ENCODE peak calls at places on chromosomes 7 and 10, in four cellular contexts. One of them, this sample, is unnamed. For H3K9me3, the result is how much of the 10 kb centered on the place peaks cover.

GRCh38 chr10:5913736-5914135 is 23.7 kb downstream of the FBH1 start:
- DNase-seq in mammary epithelial cell: no peak
- DNase-seq in body of pancreas: no peak
- DNase-seq in effector memory CD4-positive, alpha-beta T cell: no peak
- DNase-seq in this sample: no peak

GRCh38 chr7:156167987-156168386 is 355.7 kb upstream of the SHH start:
- DNase-seq in mammary epithelial cell: no peak
- DNase-seq in body of pancreas: no peak
- DNase-seq in effector memory CD4-positive, alpha-beta T cell: no peak
- DNase-seq in this sample: no peak

GRCh38 chr10:132652936-132653590 is 115.5 kb downstream of the INPP5A start:
- DNase-seq in mammary epithelial cell: no peak
- DNase-seq in body of pancreas: no peak
- DNase-seq in effector memory CD4-positive, alpha-beta T cell: no peak
- DNase-seq in this sample: no peak

GRCh38 chr10:17838080-17838634 is 29.0 kb downstream of the MRC1 start:
- DNase-seq in mammary epithelial cell: no peak
- DNase-seq in body of pancreas: no peak
- DNase-seq in effector memory CD4-positive, alpha-beta T cell: no peak
- DNase-seq in this sample: peak

GRCh38 chr7:150580995-150581394 is 13.8 kb downstream of the GIMAP4 start:
- DNase-seq in mammary epithelial cell: no peak
- DNase-seq in body of pancreas: no peak
- DNase-seq in effector memory CD4-positive, alpha-beta T cell: no peak
- DNase-seq in this sample: no peak

GRCh38 chr10:13219685-13220670 is 14.2 kb downstream of the UCMA start:
- DNase-seq in mammary epithelial cell: peak
- DNase-seq in body of pancreas: no peak
- DNase-seq in effector memory CD4-positive, alpha-beta T cell: no peak
- DNase-seq in this sample: peak

GRCh38 chr10:77084431-77085144 is 553.0 kb downstream of the KCNMA1 start:
- DNase-seq in mammary epithelial cell: no peak
- DNase-seq in body of pancreas: no peak
- DNase-seq in effector memory CD4-positive, alpha-beta T cell: no peak
- DNase-seq in this sample: no peak

GRCh38 chr10:94012834-94013830 is 19.4 kb downstream of the PLCE1 start:
- DNase-seq in mammary epithelial cell: no peak
- DNase-seq in body of pancreas: no peak
- DNase-seq in effector memory CD4-positive, alpha-beta T cell: no peak
- DNase-seq in this sample: no peak

GRCh38 chr7:95772298-95772770 is at the start of gene DYNC1I1:
- DNase-seq in mammary epithelial cell: peak
- DNase-seq in body of pancreas: peak
- DNase-seq in effector memory CD4-positive, alpha-beta T cell: no peak
- DNase-seq in this sample: peak

GRCh38 chr10:9137368-9137767 is 1082.9 kb downstream of the GATA3 start:
- DNase-seq in mammary epithelial cell: no peak
- DNase-seq in body of pancreas: no peak
- DNase-seq in effector memory CD4-positive, alpha-beta T cell: no peak
- DNase-seq in this sample: no peak

GRCh38 chr10:13371879-13372470 is 23.9 kb upstream of the SEPHS1 start:
- DNase-seq in mammary epithelial cell: peak
- DNase-seq in body of pancreas: peak
- DNase-seq in effector memory CD4-positive, alpha-beta T cell: peak
- DNase-seq in this sample: peak

GRCh38 chr7:132881317-132881716 is 200.6 kb downstream of the CHCHD3 start:
- DNase-seq in mammary epithelial cell: no peak
- DNase-seq in body of pancreas: no peak
- DNase-seq in effector memory CD4-positive, alpha-beta T cell: no peak
- DNase-seq in this sample: no peak

GRCh38 chr7:91940171-91940570 is 491 bp upstream of the AKAP9 start:
- DNase-seq in mammary epithelial cell: no peak
- DNase-seq in body of pancreas: peak
- DNase-seq in effector memory CD4-positive, alpha-beta T cell: peak
- DNase-seq in this sample: peak

GRCh38 chr7:2431260-2431867 is 28.0 kb downstream of the CHST12 start:
- DNase-seq in mammary epithelial cell: no peak
- DNase-seq in body of pancreas: no peak
- DNase-seq in effector memory CD4-positive, alpha-beta T cell: no peak
- DNase-seq in this sample: peak

GRCh38 chr7:70681847-70682350 is 450.0 kb upstream of the GALNT17 start:
- DNase-seq in mammary epithelial cell: no peak
- DNase-seq in body of pancreas: no peak
- DNase-seq in effector memory CD4-positive, alpha-beta T cell: no peak
- DNase-seq in this sample: no peak

GRCh38 chr7:103630318-103630717 is 184.3 kb upstream of the SLC26A5 start:
- DNase-seq in mammary epithelial cell: no peak
- DNase-seq in body of pancreas: no peak
- DNase-seq in effector memory CD4-positive, alpha-beta T cell: no peak
- DNase-seq in this sample: no peak

GRCh38 chr10:67837519-67838314 is at the start of gene DNAJC12:
- DNase-seq in mammary epithelial cell: no peak
- DNase-seq in body of pancreas: no peak
- DNase-seq in effector memory CD4-positive, alpha-beta T cell: no peak
- DNase-seq in this sample: peak

GRCh38 chr10:61337741-61338140 is 115.4 kb downstream of the TMEM26 start:
- DNase-seq in mammary epithelial cell: no peak
- DNase-seq in body of pancreas: no peak
- DNase-seq in effector memory CD4-positive, alpha-beta T cell: no peak
- DNase-seq in this sample: no peak

GRCh38 chr7:953547-954327 is 743 bp downstream of the ADAP1 start:
- DNase-seq in mammary epithelial cell: peak
- DNase-seq in body of pancreas: no peak
- DNase-seq in effector memory CD4-positive, alpha-beta T cell: no peak
- DNase-seq in this sample: peak

GRCh38 chr7:151008511-151009323 is 15.6 kb downstream of the ATG9B start:
- DNase-seq in mammary epithelial cell: no peak
- DNase-seq in body of pancreas: peak
- DNase-seq in effector memory CD4-positive, alpha-beta T cell: peak
- DNase-seq in this sample: peak

GRCh38 chr7:730501-731439 is 3.7 kb upstream of the PRKAR1B start:
- DNase-seq in mammary epithelial cell: no peak
- DNase-seq in body of pancreas: no peak
- DNase-seq in effector memory CD4-positive, alpha-beta T cell: no peak
- DNase-seq in this sample: no peak

GRCh38 chr7:110633313-110633712 is 457.6 kb upstream of the LRRN3 start:
- DNase-seq in mammary epithelial cell: no peak
- DNase-seq in body of pancreas: no peak
- DNase-seq in effector memory CD4-positive, alpha-beta T cell: no peak
- DNase-seq in this sample: no peak

GRCh38 chr10:29119374-29119773 is 169.5 kb upstream of the LYZL1 start:
- DNase-seq in mammary epithelial cell: no peak
- DNase-seq in body of pancreas: peak
- DNase-seq in effector memory CD4-positive, alpha-beta T cell: no peak
- DNase-seq in this sample: no peak

GRCh38 chr10:101139421-101139911 is 8.4 kb downstream of the TLX1 start:
- DNase-seq in mammary epithelial cell: no peak
- DNase-seq in body of pancreas: no peak
- DNase-seq in effector memory CD4-positive, alpha-beta T cell: no peak
- DNase-seq in this sample: peak

GRCh38 chr7:82210422-82211184 is 233.0 kb downstream of the CACNA2D1 start:
- DNase-seq in mammary epithelial cell: peak
- DNase-seq in body of pancreas: no peak
- DNase-seq in effector memory CD4-positive, alpha-beta T cell: no peak
- DNase-seq in this sample: no peak

GRCh38 chr10:124512040-124512428 is 50.4 kb downstream of the LHPP start:
- DNase-seq in mammary epithelial cell: no peak
- DNase-seq in body of pancreas: no peak
- DNase-seq in effector memory CD4-positive, alpha-beta T cell: no peak
- DNase-seq in this sample: no peak

GRCh38 chr10:79444243-79445119 is 943 bp downstream of the ZCCHC24 start:
- DNase-seq in mammary epithelial cell: peak
- DNase-seq in body of pancreas: peak
- DNase-seq in effector memory CD4-positive, alpha-beta T cell: peak
- DNase-seq in this sample: peak

GRCh38 chr7:73742338-73742752 is 3.7 kb upstream of the ABHD11 start:
- DNase-seq in mammary epithelial cell: no peak
- DNase-seq in body of pancreas: peak
- DNase-seq in effector memory CD4-positive, alpha-beta T cell: no peak
- DNase-seq in this sample: no peak

GRCh38 chr10:89160339-89160738 is 46.8 kb downstream of the CH25H start:
- DNase-seq in mammary epithelial cell: no peak
- DNase-seq in body of pancreas: no peak
- DNase-seq in effector memory CD4-positive, alpha-beta T cell: no peak
- DNase-seq in this sample: no peak

GRCh38 chr7:42227523-42227922 is 9.5 kb downstream of the GLI3 start:
- DNase-seq in mammary epithelial cell: peak
- DNase-seq in body of pancreas: no peak
- DNase-seq in effector memory CD4-positive, alpha-beta T cell: no peak
- DNase-seq in this sample: peak

GRCh38 chr10:50431791-50432190 is 180.5 kb upstream of the ASAH2 start:
- DNase-seq in mammary epithelial cell: peak
- DNase-seq in body of pancreas: no peak
- DNase-seq in effector memory CD4-positive, alpha-beta T cell: no peak
- DNase-seq in this sample: no peak

GRCh38 chr7:110186334-110186733 is 904.6 kb upstream of the LRRN3 start:
- DNase-seq in mammary epithelial cell: no peak
- DNase-seq in body of pancreas: no peak
- DNase-seq in effector memory CD4-positive, alpha-beta T cell: no peak
- DNase-seq in this sample: no peak

GRCh38 chr10:3783721-3784432 is 1.1 kb downstream of the KLF6 start:
- DNase-seq in mammary epithelial cell: peak
- DNase-seq in body of pancreas: peak
- DNase-seq in effector memory CD4-positive, alpha-beta T cell: no peak
- DNase-seq in this sample: peak

GRCh38 chr10:19302117-19302516 is 253.5 kb downstream of the MALRD1 start:
- DNase-seq in mammary epithelial cell: peak
- DNase-seq in body of pancreas: no peak
- DNase-seq in effector memory CD4-positive, alpha-beta T cell: no peak
- DNase-seq in this sample: peak

GRCh38 chr7:155793720-155794119 is 18.5 kb downstream of the SHH start:
- DNase-seq in mammary epithelial cell: no peak
- DNase-seq in body of pancreas: no peak
- DNase-seq in effector memory CD4-positive, alpha-beta T cell: no peak
- DNase-seq in this sample: no peak

GRCh38 chr7:37448057-37448636 is 517 bp downstream of the ELMO1 start:
- DNase-seq in mammary epithelial cell: no peak
- DNase-seq in body of pancreas: peak
- DNase-seq in effector memory CD4-positive, alpha-beta T cell: peak
- DNase-seq in this sample: peak

GRCh38 chr7:17898111-17898510 is 42.2 kb downstream of the SNX13 start:
- DNase-seq in mammary epithelial cell: no peak
- DNase-seq in body of pancreas: no peak
- DNase-seq in effector memory CD4-positive, alpha-beta T cell: no peak
- DNase-seq in this sample: no peak

GRCh38 chr10:83122336-83122735 is 1017.0 kb upstream of the GHITM start:
- DNase-seq in mammary epithelial cell: peak
- DNase-seq in body of pancreas: no peak
- DNase-seq in effector memory CD4-positive, alpha-beta T cell: no peak
- DNase-seq in this sample: no peak

GRCh38 chr7:111370002-111370401 is 192.3 kb downstream of the IMMP2L start:
- DNase-seq in mammary epithelial cell: peak
- DNase-seq in body of pancreas: no peak
- DNase-seq in effector memory CD4-positive, alpha-beta T cell: no peak
- DNase-seq in this sample: no peak

GRCh38 chr7:26664735-26665420 is 199.5 kb downstream of the SKAP2 start:
- DNase-seq in mammary epithelial cell: peak
- DNase-seq in body of pancreas: peak
- DNase-seq in effector memory CD4-positive, alpha-beta T cell: no peak
- DNase-seq in this sample: peak
- H3K27ac ChIP-seq in mammary epithelial cell: no peak
- H3K27ac ChIP-seq in body of pancreas: no peak
- H3K27ac ChIP-seq in effector memory CD4-positive, alpha-beta T cell: no peak
- H3K27ac ChIP-seq in this sample: no peak

GRCh38 chr10:106076496-106076895 is 1088.0 kb downstream of the SORCS1 start:
- DNase-seq in mammary epithelial cell: no peak
- DNase-seq in body of pancreas: no peak
- DNase-seq in effector memory CD4-positive, alpha-beta T cell: no peak
- DNase-seq in this sample: no peak
- H3K9me3 ChIP-seq in mammary epithelial cell: under half
- H3K9me3 ChIP-seq in body of pancreas: under half
- H3K9me3 ChIP-seq in effector memory CD4-positive, alpha-beta T cell: under half
- H3K9me3 ChIP-seq in this sample: under half

GRCh38 chr10:71241899-71242620 is 29.7 kb downstream of the UNC5B start:
- DNase-seq in mammary epithelial cell: no peak
- DNase-seq in body of pancreas: no peak
- DNase-seq in effector memory CD4-positive, alpha-beta T cell: no peak
- DNase-seq in this sample: peak
- H3K27ac ChIP-seq in mammary epithelial cell: no peak
- H3K27ac ChIP-seq in body of pancreas: no peak
- H3K27ac ChIP-seq in effector memory CD4-positive, alpha-beta T cell: no peak
- H3K27ac ChIP-seq in this sample: peak

GRCh38 chr7:99543081-99543671 is 8.7 kb downstream of the FAM200A start:
- DNase-seq in mammary epithelial cell: no peak
- DNase-seq in body of pancreas: no peak
- DNase-seq in effector memory CD4-positive, alpha-beta T cell: no peak
- DNase-seq in this sample: no peak

GRCh38 chr7:99540542-99540941 is 11.4 kb downstream of the FAM200A start:
- DNase-seq in mammary epithelial cell: no peak
- DNase-seq in body of pancreas: no peak
- DNase-seq in effector memory CD4-positive, alpha-beta T cell: no peak
- DNase-seq in this sample: no peak

GRCh38 chr7:99541212-99541611 is 10.7 kb downstream of the FAM200A start:
- DNase-seq in mammary epithelial cell: no peak
- DNase-seq in body of pancreas: no peak
- DNase-seq in effector memory CD4-positive, alpha-beta T cell: no peak
- DNase-seq in this sample: no peak

GRCh38 chr7:99535667-99536066 is 16.2 kb downstream of the FAM200A start:
- DNase-seq in mammary epithelial cell: no peak
- DNase-seq in body of pancreas: no peak
- DNase-seq in effector memory CD4-positive, alpha-beta T cell: no peak
- DNase-seq in this sample: no peak

GRCh38 chr7:99539213-99539811 is 12.6 kb downstream of the FAM200A start:
- DNase-seq in mammary epithelial cell: no peak
- DNase-seq in body of pancreas: no peak
- DNase-seq in effector memory CD4-positive, alpha-beta T cell: no peak
- DNase-seq in this sample: no peak
- H3K9me3 ChIP-seq in mammary epithelial cell: under half
- H3K9me3 ChIP-seq in body of pancreas: under half
- H3K9me3 ChIP-seq in effector memory CD4-positive, alpha-beta T cell: under half
- H3K9me3 ChIP-seq in this sample: under half

GRCh38 chr10:51462076-51462779 is 237.2 kb downstream of the CSTF2T start:
- DNase-seq in mammary epithelial cell: no peak
- DNase-seq in body of pancreas: no peak
- DNase-seq in effector memory CD4-positive, alpha-beta T cell: no peak
- DNase-seq in this sample: no peak
- H3K27ac ChIP-seq in mammary epithelial cell: no peak
- H3K27ac ChIP-seq in body of pancreas: no peak
- H3K27ac ChIP-seq in effector memory CD4-positive, alpha-beta T cell: no peak
- H3K27ac ChIP-seq in this sample: no peak